ENCODE peak calls at places on chromosomes 4 and X, in six cellular contexts. T is H9, M is H1, Q is IMR-90, O is mesenchymal stem cell, K is trophoblast cell. B is an unnamed sample.

GRCh38 chrX:48958635-48959094 is 1.3 kb upstream of the OTUD5 start:
- DNase-seq in T (no peak), M (no peak), Q (peak; percentile 66), O (peak; percentile 79), K (peak; percentile 68), B (no peak)

GRCh38 chrX:83508526-83509245 is 596 bp downstream of the POU3F4 start:
- DNase-seq in T (peak; percentile 32), M (no peak), Q (no peak), O (no peak), K (no peak), B (no peak)

GRCh38 chr4:146336413-146336807 is 122.1 kb downstream of the REELD1 start:
- DNase-seq in T (no peak), M (no peak), Q (peak; percentile 71), O (no peak), K (peak; percentile 21), B (no peak)

GRCh38 chr4:17664755-17665154 is 50.3 kb downstream of the MED28 start:
- DNase-seq in T (no peak), M (no peak), Q (no peak), O (no peak), K (no peak), B (no peak)

GRCh38 chrX:139889760-139890159 is 43.1 kb downstream of the ATP11C start:
- DNase-seq in T (no peak), M (no peak), Q (peak; percentile 31), O (peak; percentile 34), K (peak; percentile 18), B (no peak)

GRCh38 chr4:154529737-154530136 is 20.5 kb downstream of the PLRG1 start:
- DNase-seq in T (no peak), M (no peak), Q (no peak), O (no peak), K (no peak), B (no peak)

GRCh38 chr4:84319124-84319523 is 180.0 kb downstream of the NKX6-1 start:
- DNase-seq in T (no peak), M (no peak), Q (peak; percentile 1), O (no peak), K (peak; percentile 33), B (no peak)

GRCh38 chr4:134202557-134202956 is 968 bp upstream of the PABPC4L start:
- DNase-seq in T (no peak), M (no peak), Q (no peak), O (peak; percentile 33), K (no peak), B (no peak)

GRCh38 chr4:8547108-8547911 is 32.9 kb upstream of the GPR78 start:
- DNase-seq in T (peak; percentile 75), M (peak; percentile 34), Q (peak; percentile 51), O (no peak), K (peak; percentile 76), B (peak; percentile 17)

GRCh38 chr4:159267023-159267939 is 164.4 kb downstream of the RAPGEF2 start:
- DNase-seq in T (no peak), M (no peak), Q (peak; percentile 48), O (peak; percentile 44), K (no peak), B (no peak)

GRCh38 chrX:45422216-45422925 is 221.7 kb upstream of the DIPK2B start:
- DNase-seq in T (no peak), M (no peak), Q (no peak), O (peak; percentile 41), K (no peak), B (no peak)

GRCh38 chrX:22628275-22628674 is 355.6 kb downstream of the CBLL2 start:
- DNase-seq in T (no peak), M (no peak), Q (no peak), O (no peak), K (no peak), B (no peak)

GRCh38 chr4:1595789-1596325 is 88.3 kb downstream of the FAM53A start:
- DNase-seq in T (no peak), M (no peak), Q (no peak), O (no peak), K (no peak), B (no peak)

GRCh38 chrX:154013614-154014360 is 5.9 kb downstream of the IRAK1 start:
- DNase-seq in T (peak; percentile 63), M (no peak), Q (peak; percentile 10), O (peak; percentile 29), K (peak; percentile 50), B (peak; percentile 24)

GRCh38 chr4:35966558-35966957 is 277.8 kb downstream of the ARAP2 start:
- DNase-seq in T (no peak), M (no peak), Q (no peak), O (peak; percentile 45), K (no peak), B (no peak)

GRCh38 chr4:125187221-125187620 is 127.5 kb upstream of the FAT4 start:
- DNase-seq in T (no peak), M (no peak), Q (peak; percentile 75), O (peak; percentile 44), K (no peak), B (no peak)

GRCh38 chr4:26858035-26858918 is 2.4 kb upstream of the STIM2 start:
- DNase-seq in T (no peak), M (no peak), Q (no peak), O (peak; percentile 60), K (no peak), B (no peak)

GRCh38 chr4:108988514-108989195 is 225.8 kb upstream of the ETNPPL start:
- DNase-seq in T (no peak), M (no peak), Q (peak; percentile 59), O (peak; percentile 7), K (no peak), B (no peak)

GRCh38 chrX:46305431-46305830 is 239.8 kb downstream of the ZNF674 start:
- DNase-seq in T (no peak), M (no peak), Q (no peak), O (no peak), K (no peak), B (no peak)

GRCh38 chr4:183797041-183797444 is 108.1 kb upstream of the STOX2 start:
- DNase-seq in T (peak; percentile 35), M (no peak), Q (no peak), O (no peak), K (peak; percentile 49), B (peak; percentile 6)

GRCh38 chr4:110681381-110681780 is 58.5 kb upstream of the PITX2 start:
- DNase-seq in T (no peak), M (no peak), Q (no peak), O (peak; percentile 40), K (peak; percentile 76), B (no peak)

GRCh38 chr4:110682311-110682710 is 59.4 kb upstream of the PITX2 start:
- DNase-seq in T (no peak), M (no peak), Q (no peak), O (no peak), K (no peak), B (no peak)

GRCh38 chr4:110678517-110678916 is 55.6 kb upstream of the PITX2 start:
- DNase-seq in T (no peak), M (no peak), Q (no peak), O (no peak), K (no peak), B (no peak)

GRCh38 chr4:110680217-110680616 is 57.3 kb upstream of the PITX2 start:
- DNase-seq in T (no peak), M (no peak), Q (no peak), O (no peak), K (no peak), B (no peak)

GRCh38 chr4:110683600-110683999 is 60.7 kb upstream of the PITX2 start:
- DNase-seq in T (no peak), M (no peak), Q (no peak), O (no peak), K (no peak), B (no peak)
- H3K14ac ChIP-seq in T (no peak overlapping the region), M (no peak overlapping the region), Q (no peak overlapping the region), O (no peak overlapping the region), K (no peak overlapping the region), B (no peak overlapping the region)

GRCh38 chr4:89287945-89288344 is 19.7 kb downstream of the GPRIN3 start:
- DNase-seq in T (no peak), M (no peak), Q (no peak), O (no peak), K (no peak), B (no peak)

GRCh38 chr4:89283226-89283974 is 24.2 kb downstream of the GPRIN3 start:
- DNase-seq in T (no peak), M (no peak), Q (no peak), O (peak; percentile 62), K (peak; percentile 69), B (no peak)

GRCh38 chr4:89284828-89285227 is 22.8 kb downstream of the GPRIN3 start:
- DNase-seq in T (no peak), M (no peak), Q (no peak), O (no peak), K (no peak), B (no peak)

GRCh38 chr4:89285735-89286134 is 21.9 kb downstream of the GPRIN3 start:
- DNase-seq in T (no peak), M (no peak), Q (no peak), O (no peak), K (no peak), B (no peak)

GRCh38 chr4:89283975-89284556 is 23.5 kb downstream of the GPRIN3 start:
- DNase-seq in T (no peak), M (no peak), Q (no peak), O (no peak), K (no peak), B (no peak)
- H2BK5ac ChIP-seq in T (no peak overlapping the region), M (no peak overlapping the region), Q (no peak overlapping the region), O (no peak overlapping the region), K (no peak overlapping the region), B (no peak overlapping the region)

GRCh38 chr4:113256946-113257345 is 207.5 kb downstream of the ANK2 start:
- DNase-seq in T (no peak), M (no peak), Q (peak; percentile 8), O (no peak), K (no peak), B (no peak)
- H3K14ac ChIP-seq in T (no peak overlapping the region), M (no peak overlapping the region), Q (no peak overlapping the region), O (no peak overlapping the region), K (no peak overlapping the region), B (no peak overlapping the region)

DNA sequence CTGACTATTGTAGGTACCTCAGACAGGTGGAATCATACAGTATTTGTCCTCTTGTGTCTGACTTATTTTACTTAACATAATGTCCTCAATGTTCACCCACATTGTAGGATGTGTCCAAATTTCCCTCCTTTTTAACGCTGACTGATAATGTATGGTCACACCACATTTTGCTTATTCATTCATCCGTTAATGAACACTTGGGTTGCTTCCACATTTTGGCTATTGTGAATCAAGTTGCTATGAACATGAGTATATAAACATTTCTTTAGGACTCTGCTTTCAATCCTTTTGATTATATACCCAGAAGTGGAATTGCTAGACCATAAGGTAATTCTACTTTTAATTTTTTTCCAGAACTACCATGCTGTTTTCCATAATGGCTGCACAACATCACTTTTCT is 87.0 kb upstream of the NDP start:
- DNase-seq in T (no peak), M (no peak), Q (no peak), O (no peak), K (no peak), B (no peak)
- H2BK5ac ChIP-seq in T (no peak overlapping the region), M (no peak overlapping the region), Q (no peak overlapping the region), O (no peak overlapping the region), K (no peak overlapping the region), B (no peak overlapping the region)

GRCh38 chrX:103910371-103910770 is 52.1 kb upstream of the TMSB15B start:
- DNase-seq in T (no peak), M (no peak), Q (no peak), O (no peak), K (no peak), B (no peak)
- H3K14ac ChIP-seq in T (no peak overlapping the region), M (no peak overlapping the region), Q (no peak overlapping the region), O (no peak overlapping the region), K (no peak overlapping the region), B (no peak overlapping the region)

DNA sequence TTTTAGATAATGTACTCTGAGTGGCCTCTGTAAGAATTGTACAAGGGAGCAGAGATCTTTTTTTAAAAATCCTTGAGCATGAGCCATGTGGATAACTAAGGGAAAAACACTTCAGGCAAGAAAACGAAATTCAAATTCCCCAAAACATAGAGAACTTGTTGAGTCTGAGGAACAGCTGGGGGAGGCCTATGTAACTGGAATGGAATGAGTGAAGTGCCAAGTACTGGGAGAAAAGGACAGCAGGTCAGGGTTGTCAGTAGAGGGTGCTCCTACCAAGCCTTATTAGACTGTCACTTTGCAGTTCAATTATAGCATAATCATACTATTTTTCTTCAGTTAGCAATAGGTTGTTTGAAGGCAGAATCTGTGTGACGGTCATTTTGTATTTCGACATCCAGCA is 135.1 kb downstream of the ARHGAP6 start:
- DNase-seq in T (no peak), M (no peak), Q (peak; percentile 23), O (peak; percentile 12), K (peak; percentile 33), B (no peak)
- H2BK5ac ChIP-seq in T (no peak overlapping the region), M (no peak overlapping the region), Q (no peak overlapping the region), O (no peak overlapping the region), K (no peak overlapping the region), B (no peak overlapping the region)

B was measured in neuronal stem cell.